ENCODE peak calls at places on chromosome 5, in five cellular contexts. O, R, C, H and V are unnamed samples.

GRCh38 chr5:174323878-174324281 is 278.4 kb downstream of the NSG2 start:
- DNase-seq in H (peak; percentile 68), C (no peak), O (no peak), R (peak; percentile 26), V (peak; percentile 28)

GRCh38 chr5:34474573-34475021 is 181.5 kb upstream of the RAI14 start:
- DNase-seq in H (peak; percentile 79), R (peak; percentile 67), C (no peak), O (no peak), V (peak; percentile 59)

GRCh38 chr5:133353741-133354140 is 258.6 kb downstream of the FSTL4 start:
- DNase-seq in H (no peak), C (no peak), R (peak; percentile 12), O (no peak), V (no peak)

GRCh38 chr5:6886866-6887265 is 173.6 kb downstream of the TENT4A start:
- DNase-seq in C (no peak), O (no peak), H (no peak), R (no peak), V (peak; percentile 24)

GRCh38 chr5:15620501-15620900 is 120.5 kb downstream of the FBXL7 start:
- DNase-seq in H (no peak), O (no peak), R (peak; percentile 49), C (no peak), V (no peak)

GRCh38 chr5:66171349-66172344 is 27.5 kb downstream of the SREK1 start:
- DNase-seq in C (peak; percentile 20), R (peak; percentile 73), O (peak; percentile 55), H (peak; percentile 64), V (peak; percentile 56)

GRCh38 chr5:55063220-55063863 is 39.1 kb upstream of the GZMA start:
- DNase-seq in R (no peak), O (no peak), H (no peak), C (no peak), V (no peak)

GRCh38 chr5:71693828-71694427 is 25.1 kb upstream of the CARTPT start:
- DNase-seq in C (no peak), O (no peak), R (peak; percentile 17), H (peak; percentile 49), V (peak; percentile 31)